ENCODE peak calls at places on chromosomes 5 and 9, in seven cellular contexts. Q, Z, F, D, B, C and R are unnamed samples.
A peak's percentile ranks its signal among the peaks of the same experiment; 100 is the strongest.

GRCh38 chr9:630817-631216 is 210.7 kb upstream of the DMRT1 start:
- DNase-seq in Q (no peak), Z (no peak), F (no peak), D (no peak), B (no peak), C (no peak), R (no peak)

GRCh38 chr9:17574342-17574741 is 4.5 kb upstream of the SH3GL2 start:
- DNase-seq in Q (no peak), Z (no peak), F (no peak), D (no peak), B (no peak), C (no peak), R (no peak)

GRCh38 chr5:96934291-96934694 is 1.6 kb upstream of the LNPEP start:
- DNase-seq in Q (no peak), Z (no peak), F (peak; percentile 54), D (no peak), B (no peak), C (no peak), R (no peak)

GRCh38 chr9:131758972-131759647 is 19.2 kb upstream of the RAPGEF1 start:
- DNase-seq in Q (no peak), Z (peak; percentile 21), F (no peak), D (no peak), B (peak; percentile 6), C (no peak), R (no peak)

GRCh38 chr5:14228219-14228618 is 85.1 kb downstream of the TRIO start:
- DNase-seq in Q (no peak), Z (no peak), F (no peak), D (no peak), B (no peak), C (no peak), R (no peak)

GRCh38 chr5:102955463-102955862 is 164.5 kb downstream of the GIN1 start:
- DNase-seq in Q (no peak), Z (no peak), F (no peak), D (no peak), B (no peak), C (no peak), R (no peak)

GRCh38 chr5:113615708-113616107 is 102.2 kb downstream of the YTHDC2 start:
- DNase-seq in Q (no peak), Z (no peak), F (no peak), D (no peak), B (no peak), C (no peak), R (no peak)

GRCh38 chr5:143057580-143057999 is 287.4 kb downstream of the ARHGAP26 start:
- DNase-seq in Q (no peak), Z (no peak), F (peak; percentile 21), D (no peak), B (no peak), C (no peak), R (no peak)

GRCh38 chr5:177301503-177302165 is 1.9 kb downstream of the RAB24 start:
- DNase-seq in Q (no peak), Z (no peak), F (no peak), D (no peak), B (peak; percentile 88), C (no peak), R (no peak)

GRCh38 chr9:10250200-10250599 is 362.6 kb downstream of the PTPRD start:
- DNase-seq in Q (no peak), Z (no peak), F (no peak), D (no peak), B (no peak), C (no peak), R (no peak)

GRCh38 chr9:108551030-108551964 is 304.5 kb downstream of the ACTL7B start:
- DNase-seq in Q (no peak), Z (no peak), F (no peak), D (no peak), B (peak; percentile 78), C (no peak), R (no peak)

GRCh38 chr5:180494060-180494509 is at the start of gene CNOT6:
- DNase-seq in Q (peak; percentile 97), Z (peak; percentile 89), F (peak; percentile 94), D (peak; percentile 94), B (peak; percentile 98), C (peak; percentile 95), R (peak; percentile 85)

GRCh38 chr9:6592791-6593190 is 52.7 kb downstream of the GLDC start:
- DNase-seq in Q (no peak), Z (no peak), F (no peak), D (no peak), B (no peak), C (no peak), R (no peak)

GRCh38 chr5:32223972-32224608 is 50.0 kb upstream of the GOLPH3 start:
- DNase-seq in Q (no peak), Z (no peak), F (no peak), D (no peak), B (no peak), C (peak; percentile 53), R (no peak)

GRCh38 chr9:70747335-70747734 is 332.9 kb upstream of the KLF9 start:
- DNase-seq in Q (no peak), Z (no peak), F (no peak), D (no peak), B (no peak), C (no peak), R (no peak)

GRCh38 chr9:98254236-98255063 is 999 bp downstream of the TBC1D2 start:
- DNase-seq in Q (no peak), Z (no peak), F (no peak), D (no peak), B (no peak), C (no peak), R (no peak)

GRCh38 chr5:16937503-16938161 is 1.5 kb upstream of the MYO10 start:
- DNase-seq in Q (no peak), Z (no peak), F (no peak), D (no peak), B (no peak), C (no peak), R (no peak)

GRCh38 chr5:124436294-124436693 is 310.1 kb downstream of the ZNF608 start:
- DNase-seq in Q (no peak), Z (no peak), F (no peak), D (no peak), B (no peak), C (no peak), R (no peak)

GRCh38 chr5:126723643-126724042 is 53.3 kb upstream of the LMNB1 start:
- DNase-seq in Q (no peak), Z (no peak), F (no peak), D (no peak), B (no peak), C (no peak), R (no peak)

GRCh38 chr5:144335561-144335960 is 164.9 kb downstream of the KCTD16 start:
- DNase-seq in Q (no peak), Z (no peak), F (no peak), D (no peak), B (no peak), C (no peak), R (no peak)
- H3K27ac ChIP-seq in Q (no peak overlapping the region), Z (no peak overlapping the region), F (no peak overlapping the region), D (no peak overlapping the region), B (no peak overlapping the region), C (no peak overlapping the region), R (no peak overlapping the region)

GRCh38 chr5:151004499-151004898 is 15.9 kb upstream of the GPX3 start:
- DNase-seq in Q (no peak), Z (no peak), F (no peak), D (no peak), B (no peak), C (no peak), R (no peak)

GRCh38 chr5:151003503-151003860 is 16.9 kb upstream of the GPX3 start:
- DNase-seq in Q (no peak), Z (no peak), F (no peak), D (no peak), B (no peak), C (no peak), R (no peak)

GRCh38 chr5:151005975-151006576 is 14.3 kb upstream of the GPX3 start:
- DNase-seq in Q (peak; percentile 76), Z (no peak), F (no peak), D (no peak), B (peak; percentile 95), C (no peak), R (peak; percentile 24)

GRCh38 chr5:151006704-151007334 is 13.6 kb upstream of the GPX3 start:
- DNase-seq in Q (no peak), Z (no peak), F (no peak), D (no peak), B (no peak), C (no peak), R (no peak)

DNA sequence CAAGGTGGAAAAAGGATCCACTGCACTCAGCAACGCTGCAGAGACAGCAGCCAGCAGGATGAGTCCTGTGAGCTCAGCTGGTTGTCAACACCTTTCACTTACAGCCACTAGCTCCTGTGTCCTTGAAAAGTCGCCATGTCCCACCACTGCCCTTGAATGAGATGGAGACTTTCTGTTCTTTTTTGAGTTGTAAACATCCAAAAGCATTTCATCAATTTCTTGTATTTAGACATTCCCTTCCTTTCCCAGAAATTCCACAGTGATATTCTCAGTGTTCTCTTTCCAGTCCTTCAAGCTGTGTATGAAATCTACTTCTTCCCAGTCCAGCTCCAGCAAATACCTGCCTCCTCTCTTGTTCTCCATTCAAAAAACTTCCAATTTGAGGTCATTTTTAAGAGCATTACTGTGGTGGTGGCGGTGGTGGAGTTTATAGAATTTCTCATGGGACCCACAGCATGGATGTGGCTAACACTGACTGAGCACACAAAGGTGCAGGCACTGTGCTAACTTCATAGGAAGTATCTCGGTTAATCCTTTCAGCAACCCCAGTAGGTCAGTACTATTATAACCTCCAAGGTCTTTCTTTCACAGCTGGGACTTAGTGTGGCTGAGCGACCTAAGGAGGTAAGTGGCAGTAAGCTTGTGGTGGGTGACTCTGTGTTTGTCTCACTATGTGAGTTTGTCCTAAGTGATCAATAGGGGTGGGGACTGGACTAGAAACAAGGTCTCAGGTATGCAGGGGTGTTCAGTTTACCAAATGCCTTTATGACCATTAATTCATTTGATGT is 15.0 kb upstream of the GPX3 start:
- DNase-seq in Q (no peak), Z (no peak), F (no peak), D (no peak), B (no peak), C (no peak), R (no peak)
- H3K27ac ChIP-seq in Q (peak overlapping the region; percentile 89), Z (no peak overlapping the region), F (no peak overlapping the region), D (no peak overlapping the region), B (peak overlapping the region; percentile 95), C (no peak overlapping the region), R (no peak overlapping the region)

GRCh38 chr5:111781200-111781599 is 24.2 kb upstream of the NREP start:
- DNase-seq in Q (peak; percentile 67), Z (peak; percentile 58), F (no peak), D (no peak), B (no peak), C (peak; percentile 51), R (peak; percentile 14)

GRCh38 chr5:111787006-111787405 is 30.0 kb upstream of the NREP start:
- DNase-seq in Q (no peak), Z (no peak), F (no peak), D (no peak), B (no peak), C (no peak), R (no peak)

GRCh38 chr5:111782171-111782570 is 25.2 kb upstream of the NREP start:
- DNase-seq in Q (no peak), Z (no peak), F (no peak), D (no peak), B (no peak), C (no peak), R (no peak)

GRCh38 chr5:111779260-111780254 is 22.6 kb upstream of the NREP start:
- DNase-seq in Q (no peak), Z (no peak), F (no peak), D (no peak), B (no peak), C (no peak), R (no peak)

GRCh38 chr5:111783537-111783936 is 26.5 kb upstream of the NREP start:
- DNase-seq in Q (no peak), Z (no peak), F (no peak), D (no peak), B (no peak), C (no peak), R (no peak)
- H3K27ac ChIP-seq in Q (no peak overlapping the region), Z (no peak overlapping the region), F (no peak overlapping the region), D (no peak overlapping the region), B (no peak overlapping the region), C (no peak overlapping the region), R (no peak overlapping the region)

GRCh38 chr9:79662553-79662956 is 90.8 kb downstream of the TLE4 start:
- DNase-seq in Q (no peak), Z (no peak), F (no peak), D (no peak), B (no peak), C (no peak), R (no peak)
- H3K27ac ChIP-seq in Q (no peak overlapping the region), Z (no peak overlapping the region), F (no peak overlapping the region), D (no peak overlapping the region), B (no peak overlapping the region), C (peak overlapping the region; percentile 18), R (no peak overlapping the region)